ENCODE peak calls at places on chromosomes 11 and 22, in four cellular contexts. One of them, this sample, is unnamed. For H3K4me1, the result is how much of the 10 kb centered on the place peaks cover.

GRCh38 chr11:133506551-133507094 is 25.7 kb downstream of the OPCML start:
- DNase-seq in CD4-positive, alpha-beta memory T cell: no peak
- DNase-seq in right cardiac atrium: no peak
- DNase-seq in cardiac muscle cell: no peak
- DNase-seq in this sample: no peak

GRCh38 chr11:102623128-102623527 is 2.0 kb downstream of the MMP20 start:
- DNase-seq in cardiac muscle cell: no peak
- DNase-seq in CD4-positive, alpha-beta memory T cell: no peak
- DNase-seq in right cardiac atrium: no peak
- DNase-seq in this sample: no peak

GRCh38 chr11:8258289-8258688 is 5.4 kb downstream of the LMO1 start:
- DNase-seq in right cardiac atrium: no peak
- DNase-seq in CD4-positive, alpha-beta memory T cell: no peak
- DNase-seq in cardiac muscle cell: no peak
- DNase-seq in this sample: no peak

GRCh38 chr11:74933765-74934164 is 15.1 kb downstream of the XRRA1 start:
- DNase-seq in CD4-positive, alpha-beta memory T cell: no peak
- DNase-seq in right cardiac atrium: no peak
- DNase-seq in cardiac muscle cell: no peak
- DNase-seq in this sample: no peak

GRCh38 chr11:46477136-46477535 is 85.6 kb upstream of the CHRM4 start:
- DNase-seq in right cardiac atrium: no peak
- DNase-seq in CD4-positive, alpha-beta memory T cell: no peak
- DNase-seq in cardiac muscle cell: no peak
- DNase-seq in this sample: no peak

GRCh38 chr22:35315855-35316745 is 16.4 kb downstream of the TOM1 start:
- DNase-seq in CD4-positive, alpha-beta memory T cell: peak
- DNase-seq in cardiac muscle cell: no peak
- DNase-seq in right cardiac atrium: peak
- DNase-seq in this sample: peak

GRCh38 chr11:65662247-65662801 is 392 bp downstream of the RELA start:
- DNase-seq in right cardiac atrium: no peak
- DNase-seq in CD4-positive, alpha-beta memory T cell: no peak
- DNase-seq in cardiac muscle cell: no peak
- DNase-seq in this sample: no peak

GRCh38 chr11:57321996-57322880 is 2.5 kb downstream of the TNKS1BP1 start:
- DNase-seq in cardiac muscle cell: peak
- DNase-seq in CD4-positive, alpha-beta memory T cell: no peak
- DNase-seq in right cardiac atrium: peak
- DNase-seq in this sample: no peak

GRCh38 chr11:119727523-119728081 is 1.4 kb downstream of the NECTIN1 start:
- DNase-seq in CD4-positive, alpha-beta memory T cell: peak
- DNase-seq in right cardiac atrium: peak
- DNase-seq in cardiac muscle cell: peak
- DNase-seq in this sample: no peak

GRCh38 chr11:58618215-58618614 is 4.2 kb upstream of the CNTF start:
- DNase-seq in cardiac muscle cell: no peak
- DNase-seq in right cardiac atrium: no peak
- DNase-seq in CD4-positive, alpha-beta memory T cell: no peak
- DNase-seq in this sample: peak

GRCh38 chr11:61484541-61484940 is 24.0 kb upstream of the LRRC10B start:
- DNase-seq in cardiac muscle cell: no peak
- DNase-seq in CD4-positive, alpha-beta memory T cell: no peak
- DNase-seq in right cardiac atrium: no peak
- DNase-seq in this sample: no peak

GRCh38 chr22:45534339-45535192 is 31.9 kb downstream of the FBLN1 start:
- DNase-seq in right cardiac atrium: peak
- DNase-seq in cardiac muscle cell: no peak
- DNase-seq in CD4-positive, alpha-beta memory T cell: no peak
- DNase-seq in this sample: no peak

GRCh38 chr11:9688716-9689511 is 25.0 kb downstream of the SWAP70 start:
- DNase-seq in CD4-positive, alpha-beta memory T cell: no peak
- DNase-seq in right cardiac atrium: no peak
- DNase-seq in cardiac muscle cell: peak
- DNase-seq in this sample: peak

GRCh38 chr11:76614471-76615183 is 55.9 kb downstream of the LRRC32 start:
- DNase-seq in right cardiac atrium: peak
- DNase-seq in cardiac muscle cell: no peak
- DNase-seq in CD4-positive, alpha-beta memory T cell: no peak
- DNase-seq in this sample: no peak

GRCh38 chr11:113675003-113675471 is 31.1 kb downstream of the TMPRSS5 start:
- DNase-seq in CD4-positive, alpha-beta memory T cell: no peak
- DNase-seq in right cardiac atrium: no peak
- DNase-seq in cardiac muscle cell: no peak
- DNase-seq in this sample: no peak

GRCh38 chr11:19377855-19378254 is 137.1 kb upstream of the E2F8 start:
- DNase-seq in cardiac muscle cell: no peak
- DNase-seq in CD4-positive, alpha-beta memory T cell: no peak
- DNase-seq in right cardiac atrium: no peak
- DNase-seq in this sample: no peak

GRCh38 chr11:103035656-103036434 is 56.1 kb downstream of the DCUN1D5 start:
- DNase-seq in cardiac muscle cell: peak
- DNase-seq in right cardiac atrium: no peak
- DNase-seq in CD4-positive, alpha-beta memory T cell: peak
- DNase-seq in this sample: peak

GRCh38 chr11:100927579-100927978 is 202.0 kb downstream of the PGR start:
- DNase-seq in CD4-positive, alpha-beta memory T cell: no peak
- DNase-seq in cardiac muscle cell: peak
- DNase-seq in right cardiac atrium: no peak
- DNase-seq in this sample: no peak

GRCh38 chr22:32587449-32587848 is 112.8 kb downstream of the FBXO7 start:
- DNase-seq in cardiac muscle cell: no peak
- DNase-seq in CD4-positive, alpha-beta memory T cell: no peak
- DNase-seq in right cardiac atrium: peak
- DNase-seq in this sample: no peak

GRCh38 chr11:71463331-71464211 is 10.6 kb downstream of the NADSYN1 start:
- DNase-seq in right cardiac atrium: peak
- DNase-seq in cardiac muscle cell: no peak
- DNase-seq in CD4-positive, alpha-beta memory T cell: no peak
- DNase-seq in this sample: no peak

GRCh38 chr22:25134028-25134427 is 65.6 kb upstream of the CRYBB3 start:
- DNase-seq in cardiac muscle cell: no peak
- DNase-seq in CD4-positive, alpha-beta memory T cell: no peak
- DNase-seq in right cardiac atrium: no peak
- DNase-seq in this sample: no peak

GRCh38 chr22:24088796-24089195 is 77.7 kb downstream of the CABIN1 start:
- DNase-seq in right cardiac atrium: no peak
- DNase-seq in cardiac muscle cell: no peak
- DNase-seq in CD4-positive, alpha-beta memory T cell: no peak
- DNase-seq in this sample: no peak

GRCh38 chr11:90234977-90235376 is 12.1 kb upstream of the CHORDC1 start:
- DNase-seq in cardiac muscle cell: no peak
- DNase-seq in right cardiac atrium: no peak
- DNase-seq in CD4-positive, alpha-beta memory T cell: no peak
- DNase-seq in this sample: no peak

GRCh38 chr11:100726709-100727108 is 39.6 kb downstream of the ARHGAP42 start:
- DNase-seq in right cardiac atrium: no peak
- DNase-seq in CD4-positive, alpha-beta memory T cell: no peak
- DNase-seq in cardiac muscle cell: peak
- DNase-seq in this sample: no peak

GRCh38 chr11:68870470-68870869 is 28.8 kb upstream of the CPT1A start:
- DNase-seq in CD4-positive, alpha-beta memory T cell: no peak
- DNase-seq in cardiac muscle cell: peak
- DNase-seq in right cardiac atrium: no peak
- DNase-seq in this sample: no peak
- H3K4me3 ChIP-seq in CD4-positive, alpha-beta memory T cell: no peak
- H3K4me3 ChIP-seq in cardiac muscle cell: peak
- H3K4me3 ChIP-seq in right cardiac atrium: peak
- H3K4me3 ChIP-seq in this sample: no peak

DNA sequence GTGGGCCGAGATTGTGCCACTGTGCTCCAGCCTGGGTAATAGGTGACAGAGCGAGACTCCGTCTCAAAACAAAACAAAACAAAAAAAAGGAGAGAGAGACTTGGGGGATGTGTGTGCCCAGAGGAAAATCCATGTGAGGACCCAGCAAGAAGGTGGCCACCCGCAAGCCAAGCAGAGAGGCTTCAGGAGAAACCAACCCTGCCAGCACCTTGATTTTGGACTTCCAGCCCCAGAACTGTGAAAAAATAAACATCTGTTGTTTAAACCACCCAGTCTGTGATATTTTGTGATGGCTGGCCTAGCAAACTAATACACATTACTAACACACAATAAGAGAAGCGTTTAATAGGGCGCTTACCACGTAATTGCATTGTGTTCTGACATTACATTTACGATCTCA is 21.2 kb downstream of the TXN2 start:
- DNase-seq in right cardiac atrium: no peak
- DNase-seq in CD4-positive, alpha-beta memory T cell: no peak
- DNase-seq in cardiac muscle cell: no peak
- DNase-seq in this sample: no peak
- H3K4me1 ChIP-seq in right cardiac atrium: under half
- H3K4me1 ChIP-seq in CD4-positive, alpha-beta memory T cell: under half
- H3K4me1 ChIP-seq in cardiac muscle cell: under half
- H3K4me1 ChIP-seq in this sample: under half

DNA sequence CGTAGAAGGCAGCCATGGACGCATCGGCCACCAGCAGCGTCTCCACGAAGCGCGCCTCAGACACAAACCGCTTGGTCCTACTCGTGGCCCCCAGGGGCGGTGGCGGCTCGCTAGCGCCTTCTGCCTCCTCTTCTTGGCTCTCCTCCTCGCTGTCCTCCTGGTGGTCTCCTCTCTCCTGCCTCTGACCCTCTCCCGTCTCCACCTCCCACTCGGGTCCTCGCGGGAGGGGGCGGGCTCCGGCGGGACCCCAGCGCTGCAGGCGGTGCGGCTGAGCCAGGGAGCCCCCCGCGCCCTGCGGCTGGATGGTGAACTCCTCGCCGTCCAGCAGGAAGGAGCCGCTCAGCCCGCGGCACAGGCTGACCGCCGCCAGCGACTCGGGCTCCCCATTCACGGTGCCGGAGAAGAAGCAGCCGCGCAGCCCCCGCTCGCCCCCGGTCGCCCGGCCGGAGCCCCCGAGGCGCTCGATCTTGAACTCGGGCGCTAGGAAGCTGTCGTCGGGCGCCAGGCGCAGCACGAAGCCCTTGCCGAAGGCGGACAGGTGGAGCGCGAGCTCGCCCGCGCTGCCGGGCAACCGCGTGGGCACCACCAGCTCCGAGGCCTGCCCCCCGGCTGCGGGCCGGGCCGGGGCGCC is 713 bp downstream of the ADAMTS8 start:
- DNase-seq in right cardiac atrium: peak
- DNase-seq in CD4-positive, alpha-beta memory T cell: no peak
- DNase-seq in cardiac muscle cell: peak
- DNase-seq in this sample: no peak
- H3K4me3 ChIP-seq in right cardiac atrium: peak
- H3K4me3 ChIP-seq in CD4-positive, alpha-beta memory T cell: no peak
- H3K4me3 ChIP-seq in cardiac muscle cell: peak
- H3K4me3 ChIP-seq in this sample: no peak

GRCh38 chr11:2302844-2303626 is 1.2 kb downstream of the TSPAN32 start:
- DNase-seq in CD4-positive, alpha-beta memory T cell: no peak
- DNase-seq in right cardiac atrium: peak
- DNase-seq in cardiac muscle cell: no peak
- DNase-seq in this sample: no peak

GRCh38 chr11:2302280-2302843 is 549 bp downstream of the TSPAN32 start:
- DNase-seq in CD4-positive, alpha-beta memory T cell: peak
- DNase-seq in right cardiac atrium: peak
- DNase-seq in cardiac muscle cell: no peak
- DNase-seq in this sample: peak

GRCh38 chr11:2300936-2301630 is 635 bp downstream of the C11orf21 start:
- DNase-seq in cardiac muscle cell: no peak
- DNase-seq in right cardiac atrium: peak
- DNase-seq in CD4-positive, alpha-beta memory T cell: no peak
- DNase-seq in this sample: no peak

GRCh38 chr11:2300290-2300935 is 1.3 kb downstream of the C11orf21 start:
- DNase-seq in cardiac muscle cell: no peak
- DNase-seq in right cardiac atrium: peak
- DNase-seq in CD4-positive, alpha-beta memory T cell: no peak
- DNase-seq in this sample: peak

GRCh38 chr11:2301631-2302272 is at the start of the genes C11orf21 and TSPAN32:
- DNase-seq in CD4-positive, alpha-beta memory T cell: peak
- DNase-seq in cardiac muscle cell: peak
- DNase-seq in right cardiac atrium: peak
- DNase-seq in this sample: peak
- H3K4me1 ChIP-seq in CD4-positive, alpha-beta memory T cell: half or more
- H3K4me1 ChIP-seq in cardiac muscle cell: half or more
- H3K4me1 ChIP-seq in right cardiac atrium: under half
- H3K4me1 ChIP-seq in this sample: half or more

GRCh38 chr22:42937164-42937854 is 77.6 kb downstream of the PACSIN2 start:
- DNase-seq in cardiac muscle cell: no peak
- DNase-seq in right cardiac atrium: peak
- DNase-seq in CD4-positive, alpha-beta memory T cell: no peak
- DNase-seq in this sample: no peak
- H3K4me3 ChIP-seq in cardiac muscle cell: no peak
- H3K4me3 ChIP-seq in right cardiac atrium: no peak
- H3K4me3 ChIP-seq in CD4-positive, alpha-beta memory T cell: no peak
- H3K4me3 ChIP-seq in this sample: no peak

DNA sequence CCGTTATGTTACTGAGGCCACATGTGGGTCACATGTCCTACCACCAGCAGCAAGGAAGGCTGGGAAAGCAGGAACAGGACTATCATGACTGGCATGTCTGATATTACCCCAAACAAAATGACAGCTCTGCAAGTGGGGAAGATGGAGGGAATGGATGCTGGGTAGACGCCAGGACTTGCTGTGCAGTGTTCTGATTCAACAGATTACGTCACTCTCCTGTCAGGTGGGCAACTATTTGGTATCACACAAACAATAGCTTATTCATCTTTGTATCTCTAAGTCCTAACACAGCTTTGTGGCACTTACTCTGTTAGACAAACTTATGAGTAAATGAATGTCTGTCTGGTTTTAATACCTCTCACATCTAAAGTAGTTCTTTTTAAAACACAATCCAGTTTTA is 105.2 kb downstream of the SPON1 start:
- DNase-seq in cardiac muscle cell: no peak
- DNase-seq in CD4-positive, alpha-beta memory T cell: no peak
- DNase-seq in right cardiac atrium: no peak
- DNase-seq in this sample: no peak
- H3K4me1 ChIP-seq in cardiac muscle cell: under half
- H3K4me1 ChIP-seq in CD4-positive, alpha-beta memory T cell: under half
- H3K4me1 ChIP-seq in right cardiac atrium: under half
- H3K4me1 ChIP-seq in this sample: under half

GRCh38 chr22:28977050-28977449 is 84.6 kb downstream of the C22orf31 start:
- DNase-seq in cardiac muscle cell: no peak
- DNase-seq in CD4-positive, alpha-beta memory T cell: no peak
- DNase-seq in right cardiac atrium: no peak
- DNase-seq in this sample: no peak
- H3K4me3 ChIP-seq in cardiac muscle cell: no peak
- H3K4me3 ChIP-seq in CD4-positive, alpha-beta memory T cell: no peak
- H3K4me3 ChIP-seq in right cardiac atrium: peak
- H3K4me3 ChIP-seq in this sample: no peak

GRCh38 chr11:92279056-92279455 is 54.4 kb downstream of the FAT3 start:
- DNase-seq in cardiac muscle cell: no peak
- DNase-seq in CD4-positive, alpha-beta memory T cell: no peak
- DNase-seq in right cardiac atrium: no peak
- DNase-seq in this sample: no peak
- H3K4me1 ChIP-seq in cardiac muscle cell: under half
- H3K4me1 ChIP-seq in CD4-positive, alpha-beta memory T cell: under half
- H3K4me1 ChIP-seq in right cardiac atrium: under half
- H3K4me1 ChIP-seq in this sample: under half

GRCh38 chr11:1749787-1750351 is 526 bp downstream of the IFITM10 start:
- DNase-seq in cardiac muscle cell: no peak
- DNase-seq in right cardiac atrium: no peak
- DNase-seq in CD4-positive, alpha-beta memory T cell: no peak
- DNase-seq in this sample: no peak
- H3K4me3 ChIP-seq in cardiac muscle cell: no peak
- H3K4me3 ChIP-seq in right cardiac atrium: no peak
- H3K4me3 ChIP-seq in CD4-positive, alpha-beta memory T cell: no peak
- H3K4me3 ChIP-seq in this sample: no peak

This sample was measured in CD4-positive, CD25-positive, alpha-beta regulatory T cell.